ENCODE peak calls at places on chromosomes 4 and X, in four cellular contexts. F, B, U and W are unnamed samples. For H3K4me1, the result is how much of the 10 kb centered on the place peaks cover.

GRCh38 chrX:28847423-28847822 is 260.2 kb downstream of the IL1RAPL1 start:
- DNase-seq in F (peak), B (no peak), U (no peak), W (no peak)

GRCh38 chr4:1792832-1793495 is at the start of gene FGFR3:
- DNase-seq in F (peak), B (no peak), U (no peak), W (no peak)

GRCh38 chr4:157706134-157706533 is 466.7 kb downstream of the GASK1B start:
- DNase-seq in F (no peak), B (no peak), U (no peak), W (no peak)

GRCh38 chr4:166875821-166876220 is 358.5 kb downstream of the SPOCK3 start:
- DNase-seq in F (no peak), B (no peak), U (no peak), W (no peak)

GRCh38 chr4:164252286-164252685 is 501.6 kb upstream of the SMIM31 start:
- DNase-seq in F (no peak), B (no peak), U (no peak), W (no peak)

GRCh38 chr4:67327245-67327860 is 217.9 kb downstream of the CENPC start:
- DNase-seq in F (no peak), B (no peak), U (peak), W (no peak)

GRCh38 chr4:22391548-22391947 is 124.3 kb downstream of the ADGRA3 start:
- DNase-seq in F (no peak), B (no peak), U (no peak), W (no peak)

GRCh38 chr4:48300004-48300403 is 30.4 kb upstream of the TEC start:
- DNase-seq in F (no peak), B (no peak), U (no peak), W (no peak)

GRCh38 chrX:32408389-32408788 is 803.0 kb downstream of the DMD start:
- DNase-seq in F (no peak), B (no peak), U (peak), W (no peak)

GRCh38 chr4:28443786-28444412 is 1583.3 kb downstream of the STIM2 start:
- DNase-seq in F (no peak), B (no peak), U (no peak), W (no peak)

GRCh38 chr4:6885953-6886557 is 23.6 kb upstream of the TBC1D14 start:
- DNase-seq in F (peak), B (peak), U (peak), W (peak)

GRCh38 chrX:1463581-1464281 is 11.0 kb upstream of the ASMTL start:
- DNase-seq in F (no peak), B (no peak), U (no peak), W (peak)

GRCh38 chr4:108885211-108885610 is 122.4 kb upstream of the ETNPPL start:
- DNase-seq in F (no peak), B (no peak), U (no peak), W (no peak)

GRCh38 chr4:119105605-119106004 is 30.0 kb upstream of the MYOZ2 start:
- DNase-seq in F (no peak), B (no peak), U (no peak), W (no peak)

GRCh38 chrX:13923289-13923688 is 106.4 kb upstream of the GPM6B start:
- DNase-seq in F (no peak), B (no peak), U (no peak), W (no peak)

GRCh38 chrX:120000490-120001246 is 57.1 kb upstream of the NKAP start:
- DNase-seq in F (no peak), B (no peak), U (no peak), W (no peak)

GRCh38 chr4:10750714-10751113 is 66.1 kb upstream of the CLNK start:
- DNase-seq in F (peak), B (no peak), U (no peak), W (no peak)

GRCh38 chr4:20901851-20902250 is 201.6 kb downstream of the PACRGL start:
- DNase-seq in F (no peak), B (no peak), U (no peak), W (no peak)

GRCh38 chr4:6932475-6932874 is 22.8 kb downstream of the TBC1D14 start:
- DNase-seq in F (no peak), B (no peak), U (no peak), W (no peak)

GRCh38 chr4:184401397-184402171 is 72.8 kb downstream of the IRF2 start:
- DNase-seq in F (no peak), B (no peak), U (no peak), W (no peak)

GRCh38 chr4:6272863-6273660 is 3.4 kb downstream of the WFS1 start:
- DNase-seq in F (no peak), B (peak), U (no peak), W (no peak)

GRCh38 chr4:12270546-12270945 is 841.9 kb upstream of the HS3ST1 start:
- DNase-seq in F (no peak), B (no peak), U (no peak), W (no peak)

GRCh38 chrX:426881-427280 is 40.2 kb upstream of the PPP2R3B start:
- DNase-seq in F (no peak), B (no peak), U (no peak), W (no peak)

GRCh38 chr4:79623125-79623905 is 215.3 kb upstream of the GK2 start:
- DNase-seq in F (no peak), B (no peak), U (no peak), W (no peak)

GRCh38 chr4:71785957-71786356 is 2.1 kb upstream of the GC start:
- DNase-seq in F (no peak), B (no peak), U (no peak), W (no peak)

GRCh38 chr4:32745351-32745750 is 2025.2 kb downstream of the PCDH7 start:
- DNase-seq in F (no peak), B (no peak), U (no peak), W (no peak)

DNA sequence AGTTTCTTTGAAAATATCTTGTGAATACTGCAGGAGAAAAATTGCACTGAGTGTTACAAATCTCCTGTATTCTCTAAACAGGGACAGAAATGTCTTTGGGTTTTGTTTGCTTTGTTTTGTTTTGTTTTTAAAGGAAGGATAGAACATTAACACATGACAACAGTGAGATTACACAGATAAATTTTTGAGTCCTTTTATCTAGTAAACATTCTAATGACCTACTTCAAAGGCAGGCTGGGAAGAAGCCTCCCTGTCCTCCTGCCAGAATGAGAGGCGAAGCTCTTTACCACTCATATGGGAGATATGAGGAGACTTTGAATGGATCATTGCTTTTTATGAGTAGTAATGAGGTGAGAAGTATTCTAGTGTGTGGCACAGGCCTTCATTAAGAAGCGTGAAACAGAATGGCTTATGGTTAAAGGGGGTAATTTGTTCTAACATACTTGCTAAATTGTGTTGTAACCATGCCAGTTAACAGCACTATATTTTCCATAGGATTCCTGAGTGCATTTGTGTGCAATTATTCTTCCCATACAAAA is 172.0 kb downstream of the FBXO8 start:
- DNase-seq in F (no peak), B (no peak), U (no peak), W (no peak)
- H3K4me1 ChIP-seq in F (under half), B (under half), U (under half), W (under half)

GRCh38 chrX:145936769-145937168 is 119.1 kb downstream of the SLITRK2 start:
- DNase-seq in F (no peak), B (no peak), U (no peak), W (no peak)
- H3K27ac ChIP-seq in F (no peak), B (no peak), U (no peak), W (no peak)

DNA sequence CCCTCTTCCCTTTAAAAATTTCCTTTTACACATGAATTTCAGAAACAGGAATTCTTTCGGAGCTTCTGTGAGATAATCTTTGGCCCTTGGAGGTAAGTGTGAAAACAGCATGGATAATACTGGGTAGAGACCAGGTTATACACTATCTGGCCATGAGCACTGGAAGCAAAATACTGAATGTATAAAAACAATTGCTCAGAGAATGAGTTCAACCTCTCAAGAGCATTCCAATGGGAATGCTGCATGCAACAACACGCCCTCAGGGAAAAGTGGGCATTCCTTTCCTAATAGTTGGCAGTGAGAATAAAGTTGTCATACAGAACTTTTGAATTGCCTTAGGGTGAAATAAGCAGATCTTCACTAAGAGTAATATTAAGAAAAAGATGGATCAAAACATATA is 574.8 kb upstream of the DIPK2B start:
- DNase-seq in F (no peak), B (no peak), U (no peak), W (no peak)
- H3K4me1 ChIP-seq in F (under half), B (under half), U (under half), W (under half)

DNA sequence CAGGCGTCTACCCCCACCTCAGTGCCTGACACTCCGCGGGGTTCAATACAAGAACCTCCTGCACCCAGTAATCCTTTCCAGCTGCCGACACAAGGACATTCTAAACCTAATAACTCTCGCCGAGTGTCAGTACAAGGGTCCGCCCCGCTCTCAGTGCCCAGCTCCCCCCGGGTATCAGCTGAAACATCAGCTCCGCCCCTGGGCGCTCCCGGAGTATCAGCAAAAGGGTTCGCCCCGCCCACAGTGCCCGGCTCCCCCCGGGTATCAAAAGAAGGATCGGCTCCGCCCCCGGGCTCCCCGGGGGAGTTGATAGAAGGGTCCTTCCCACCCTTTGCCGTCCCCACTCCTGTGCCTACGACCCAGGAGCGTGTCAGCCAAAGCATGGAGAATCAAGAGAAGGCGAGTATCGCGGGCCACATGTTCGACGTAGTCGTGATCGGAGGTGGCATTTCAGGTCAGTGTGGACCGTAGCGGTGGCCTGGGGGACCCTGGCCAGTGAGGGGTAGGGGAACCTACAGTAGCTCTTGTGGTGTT is at the start of gene MAOA:
- DNase-seq in F (peak), B (peak), U (no peak), W (peak)
- H3K27ac ChIP-seq in F (peak), B (peak), U (no peak), W (peak)

GRCh38 chr4:122833999-122834398 is 7.4 kb downstream of the FGF2 start:
- DNase-seq in F (no peak), B (no peak), U (no peak), W (no peak)

GRCh38 chr4:122836941-122837340 is 10.3 kb downstream of the FGF2 start:
- DNase-seq in F (no peak), B (no peak), U (no peak), W (no peak)

GRCh38 chr4:122831515-122832196 is 5.0 kb downstream of the FGF2 start:
- DNase-seq in F (no peak), B (no peak), U (no peak), W (no peak)

GRCh38 chr4:122830392-122831095 is 3.9 kb downstream of the FGF2 start:
- DNase-seq in F (no peak), B (no peak), U (no peak), W (peak)

DNA sequence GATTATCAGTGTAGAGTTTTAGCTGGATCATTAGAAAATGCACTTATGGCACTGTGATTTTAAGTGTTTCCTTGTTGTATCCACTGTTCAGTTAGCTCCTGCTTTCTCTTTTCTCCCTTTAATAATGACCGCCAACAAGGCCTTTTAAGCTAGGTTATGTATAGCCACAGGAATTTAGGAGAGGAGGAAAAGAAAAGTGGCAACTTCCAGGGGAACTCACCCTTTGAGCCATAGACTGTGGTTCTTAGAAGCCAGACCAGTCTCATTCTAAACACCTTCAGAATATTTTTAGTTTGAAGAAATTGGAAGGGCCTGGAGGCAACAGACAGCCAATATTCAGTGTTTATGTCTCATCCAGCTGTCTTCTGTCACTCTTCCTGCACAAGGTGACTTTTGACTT is 6.1 kb downstream of the FGF2 start:
- DNase-seq in F (no peak), B (no peak), U (no peak), W (no peak)
- H3K4me1 ChIP-seq in F (under half), B (under half), U (under half), W (under half)

GRCh38 chr4:56705373-56705772 is 24.3 kb upstream of the HOPX start:
- DNase-seq in F (no peak), B (no peak), U (no peak), W (no peak)

GRCh38 chr4:56701644-56702043 is 20.5 kb upstream of the HOPX start:
- DNase-seq in F (no peak), B (no peak), U (no peak), W (no peak)

GRCh38 chr4:56705870-56706400 is 24.8 kb upstream of the HOPX start:
- DNase-seq in F (no peak), B (no peak), U (no peak), W (no peak)

GRCh38 chr4:56701156-56701471 is 20.0 kb upstream of the HOPX start:
- DNase-seq in F (no peak), B (no peak), U (no peak), W (no peak)

DNA sequence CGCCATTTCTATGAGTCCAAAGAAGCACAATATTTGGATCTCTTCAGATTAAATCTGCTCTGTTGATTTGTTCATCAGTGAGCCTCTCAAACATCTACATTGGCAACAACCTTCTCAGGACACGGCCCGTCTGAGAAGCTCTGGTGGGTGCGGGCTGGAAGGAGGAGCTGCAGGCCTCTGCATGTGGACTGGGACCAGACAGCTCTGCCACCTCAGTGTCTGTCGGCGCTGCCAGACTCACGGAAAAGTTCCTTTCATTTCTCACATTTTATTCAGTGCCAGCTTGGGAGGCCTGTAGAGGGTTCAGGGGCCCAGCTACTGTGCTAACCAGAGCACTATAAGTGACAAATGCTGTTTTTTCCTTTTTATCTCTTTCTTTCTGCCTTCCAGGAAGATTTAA is 23.0 kb upstream of the HOPX start:
- DNase-seq in F (no peak), B (no peak), U (no peak), W (no peak)
- H3K27ac ChIP-seq in F (no peak), B (peak), U (no peak), W (no peak)

DNA sequence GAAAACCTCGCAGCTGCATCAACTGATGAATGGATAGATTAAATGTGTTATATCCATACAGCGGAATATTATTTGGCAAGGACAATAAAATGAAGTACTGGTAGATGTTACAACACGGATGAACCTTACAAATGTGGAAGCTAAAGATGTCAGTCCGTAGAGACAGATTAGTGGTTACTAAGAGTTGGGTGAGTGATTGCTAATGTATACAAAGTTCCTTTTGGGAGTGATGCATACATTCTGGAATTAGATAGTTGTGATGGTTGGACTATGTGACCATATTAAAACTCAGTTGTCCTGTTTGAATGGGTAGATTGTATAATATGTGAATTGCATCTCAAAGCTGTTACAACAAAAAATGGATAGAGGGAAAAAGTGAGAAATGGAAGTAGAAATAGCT is 2.8 kb downstream of the FIP1L1 start:
- DNase-seq in F (no peak), B (no peak), U (no peak), W (no peak)
- H3K4me1 ChIP-seq in F (under half), B (under half), U (under half), W (under half)